ENCODE peak calls at places on chromosomes 16 and 17, in four cellular contexts. R, A, H and S are unnamed samples.

GRCh38 chr17:68161644-68162428 is 86.0 kb upstream of the AMZ2 start:
- DNase-seq in R (no peak), H (no peak), A (no peak), S (no peak)

GRCh38 chr17:83081561-83082201 is 2.3 kb downstream of the METRNL start:
- DNase-seq in H (no peak), A (no peak), R (no peak), S (no peak)

GRCh38 chr16:47568355-47568754 is 107.2 kb downstream of the PHKB start:
- DNase-seq in A (no peak), R (no peak), H (no peak), S (no peak)

GRCh38 chr16:25124503-25124902 is 13.0 kb downstream of the LCMT1 start:
- DNase-seq in R (no peak), A (no peak), H (no peak), S (no peak)

GRCh38 chr17:50187741-50188520 is 13.5 kb downstream of the COL1A1 start:
- DNase-seq in A (no peak), R (no peak), H (no peak), S (no peak)

GRCh38 chr17:66957951-66958579 is 6.4 kb upstream of the CACNG4 start:
- DNase-seq in R (no peak), A (no peak), H (no peak), S (no peak)

GRCh38 chr17:82237746-82238561 is 9.1 kb downstream of the SLC16A3 start:
- DNase-seq in R (no peak), A (no peak), H (no peak), S (no peak)

GRCh38 chr17:28010406-28010805 is 32.1 kb upstream of the NLK start:
- DNase-seq in A (no peak), R (no peak), H (no peak), S (no peak)

GRCh38 chr16:86442703-86443102 is 67.6 kb upstream of the FOXF1 start:
- DNase-seq in H (no peak), A (no peak), R (no peak), S (no peak)

GRCh38 chr16:27515874-27516353 is 33.8 kb downstream of the GTF3C1 start:
- DNase-seq in H (peak; percentile 79), A (peak; percentile 54), R (peak; percentile 6), S (no peak)

GRCh38 chr16:24776486-24777220 is 47.2 kb downstream of the TNRC6A start:
- DNase-seq in R (no peak), A (no peak), H (no peak), S (no peak)

GRCh38 chr17:60151355-60151754 is 1.6 kb downstream of the CA4 start:
- DNase-seq in A (no peak), H (peak; percentile 49), R (no peak), S (no peak)

GRCh38 chr16:27318399-27319256 is 4.9 kb downstream of the IL4R start:
- DNase-seq in H (no peak), A (peak; percentile 46), R (no peak), S (no peak)

GRCh38 chr17:58086953-58087352 is 3.7 kb downstream of the DYNLL2 start:
- DNase-seq in R (no peak), H (peak; percentile 28), A (no peak), S (no peak)

GRCh38 chr16:19980866-19981265 is 92.8 kb downstream of the GPR139 start:
- DNase-seq in A (no peak), H (peak; percentile 56), R (peak; percentile 21), S (no peak)

GRCh38 chr17:48840441-48840840 is 9.6 kb downstream of the CALCOCO2 start:
- DNase-seq in R (no peak), A (no peak), H (no peak), S (no peak)

GRCh38 chr16:66612422-66612821 is 7.9 kb downstream of the CMTM3 start:
- DNase-seq in A (no peak), H (no peak), R (no peak), S (no peak)

GRCh38 chr17:57597531-57598453 is 147.3 kb downstream of the CCDC182 start:
- DNase-seq in H (peak; percentile 79), A (no peak), R (peak; percentile 65), S (peak; percentile 49)

GRCh38 chr17:40479754-40480480 is 21.5 kb downstream of the TNS4 start:
- DNase-seq in A (no peak), R (no peak), H (no peak), S (no peak)

GRCh38 chr17:40478486-40478885 is 22.9 kb downstream of the TNS4 start:
- DNase-seq in R (no peak), A (no peak), H (no peak), S (no peak)

GRCh38 chr17:40481106-40481505 is 20.3 kb downstream of the TNS4 start:
- DNase-seq in R (no peak), A (no peak), H (no peak), S (no peak)

GRCh38 chr17:40482722-40483121 is 18.7 kb downstream of the TNS4 start:
- DNase-seq in A (no peak), H (no peak), R (no peak), S (no peak)

DNA sequence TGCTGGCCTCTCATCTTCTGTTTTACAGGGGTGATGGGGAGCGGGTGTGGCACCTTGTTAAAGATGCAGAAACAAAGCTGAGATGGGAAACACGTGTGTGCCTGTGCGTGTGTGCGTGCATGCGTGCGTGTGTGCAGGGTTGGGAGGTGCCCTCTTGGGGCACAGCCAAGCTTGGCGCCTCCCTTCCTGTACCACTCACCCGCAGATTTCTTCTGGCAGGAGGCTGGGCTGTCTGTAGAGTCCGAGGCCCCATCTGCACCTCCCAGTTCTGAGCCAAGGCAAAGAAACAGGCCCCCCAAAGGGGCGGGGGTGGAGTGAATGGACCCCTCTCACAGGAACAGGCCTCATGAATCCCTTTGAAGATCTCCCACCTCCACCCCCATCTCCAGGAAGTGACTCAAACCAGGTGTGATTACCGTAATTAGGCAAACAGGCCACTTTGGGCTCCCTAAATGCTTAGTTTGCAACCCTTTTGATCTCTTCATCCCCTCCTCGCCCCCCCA is 20.9 kb downstream of the TNS4 start:
- DNase-seq in A (no peak), H (no peak), R (no peak), S (peak; percentile 56)
- TF ChIP-seq POLR2AphosphoS5 in A (no peak), H (no peak), R (no peak), S (no peak)

DNA sequence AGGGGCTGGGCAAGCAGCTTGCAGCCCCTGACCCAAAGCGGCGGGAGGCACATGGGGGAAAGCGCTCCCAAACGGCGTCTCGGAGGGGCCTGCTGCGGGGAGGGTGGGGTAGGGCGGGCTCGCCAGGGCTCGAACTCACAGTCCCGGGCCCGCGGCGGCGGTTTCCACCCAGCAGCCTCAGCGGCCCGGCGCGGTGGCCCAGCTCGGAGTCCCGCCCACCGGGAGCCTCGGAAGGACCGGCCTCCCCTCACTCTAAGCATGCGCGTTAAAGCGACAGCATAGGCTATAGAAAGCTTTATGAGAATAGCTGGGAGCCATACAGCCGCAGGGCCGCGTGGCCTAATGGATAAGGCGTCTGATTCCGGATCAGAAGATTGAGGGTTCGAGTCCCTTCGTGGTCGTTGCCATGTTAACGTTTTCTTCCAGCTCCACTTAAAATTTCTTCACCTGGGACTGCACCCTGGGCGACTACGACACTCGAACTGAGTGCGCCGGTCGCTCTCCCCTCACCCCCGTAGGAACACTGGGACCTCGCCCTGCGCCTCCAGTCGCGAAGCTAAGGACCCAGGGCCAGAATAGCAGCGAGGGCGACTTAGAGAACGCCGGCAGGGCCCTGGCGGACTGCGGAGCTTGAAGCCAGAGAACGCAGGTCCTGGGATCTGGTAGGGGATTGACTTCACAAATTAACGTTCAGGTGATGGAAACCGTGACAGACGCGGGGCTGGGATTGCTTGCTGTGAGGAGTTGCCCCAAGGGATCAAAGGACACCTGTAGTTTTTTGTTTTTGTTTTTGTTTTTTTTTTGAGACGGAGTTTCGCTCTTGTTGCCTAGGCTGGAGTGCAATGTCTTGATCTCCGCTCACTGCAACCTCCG is 15.8 kb downstream of the ZNF213 start:
- DNase-seq in A (peak; percentile 97), H (peak; percentile 100), R (peak; percentile 92), S (peak; percentile 97)
- TF ChIP-seq POLR2AphosphoS5 in A (no peak), H (no peak), R (peak; percentile 77), S (peak; percentile 68)

GRCh38 chr16:80717611-80718010 is 86.8 kb downstream of the CDYL2 start:
- DNase-seq in A (no peak), R (no peak), H (no peak), S (no peak)

GRCh38 chr16:80718480-80719220 is 85.7 kb downstream of the CDYL2 start:
- DNase-seq in A (no peak), H (no peak), R (no peak), S (peak; percentile 40)

GRCh38 chr16:80720759-80721470 is 83.5 kb downstream of the CDYL2 start:
- DNase-seq in A (no peak), R (no peak), H (no peak), S (no peak)

GRCh38 chr16:80716564-80717139 is 87.7 kb downstream of the CDYL2 start:
- DNase-seq in H (no peak), A (no peak), R (no peak), S (no peak)

GRCh38 chr16:80719573-80719972 is 84.8 kb downstream of the CDYL2 start:
- DNase-seq in A (no peak), H (no peak), R (no peak), S (no peak)
- TF ChIP-seq POLR2AphosphoS5 in A (no peak), H (no peak), R (no peak), S (no peak)

GRCh38 chr17:41972571-41973411 is 6.2 kb downstream of the CNP start:
- DNase-seq in A (no peak), R (no peak), H (no peak), S (peak; percentile 67)
- TF ChIP-seq POLR2AphosphoS5 in A (peak; percentile 19), R (no peak), H (peak; percentile 20), S (peak; percentile 31)

GRCh38 chr17:78172284-78173024 is 4.1 kb downstream of the SYNGR2 start:
- DNase-seq in R (no peak), A (no peak), H (peak; percentile 61), S (peak; percentile 88)

GRCh38 chr17:78174332-78174869 is 6.0 kb downstream of the SYNGR2 start:
- DNase-seq in R (no peak), H (no peak), A (no peak), S (peak; percentile 98)

GRCh38 chr17:78170692-78171590 is 2.6 kb downstream of the SYNGR2 start:
- DNase-seq in R (no peak), A (no peak), H (no peak), S (no peak)

GRCh38 chr17:78174870-78175642 is 6.7 kb downstream of the SYNGR2 start:
- DNase-seq in A (no peak), R (no peak), H (peak; percentile 68), S (no peak)

GRCh38 chr17:78173025-78173715 is 4.8 kb downstream of the SYNGR2 start:
- DNase-seq in R (no peak), A (peak; percentile 49), H (no peak), S (no peak)
- TF ChIP-seq POLR2AphosphoS5 in R (no peak), A (no peak), H (no peak), S (no peak)

GRCh38 chr16:14182999-14183398 is 111.9 kb downstream of the MRTFB start:
- DNase-seq in H (no peak), R (no peak), A (no peak), S (no peak)
- TF ChIP-seq POLR2AphosphoS5 in H (no peak), R (no peak), A (no peak), S (no peak)